ENCODE peak calls at places on chromosomes 2 and 18, in six cellular contexts. T is HepG2, M is GM12878, J is HCT116, K is upper lobe of left lung, W is K562. D is an unnamed sample.

GRCh38 chr2:18122544-18123210 is 244.2 kb downstream of the KCNS3 start:
- ATAC-seq in T (no peak), M (no peak), K (no peak), W (no peak), J (no peak), D (no peak)

GRCh38 chr2:127826047-127826446 is 15.1 kb upstream of the WDR33 start:
- ATAC-seq in M (no peak), K (peak; percentile 23), W (no peak), T (no peak), J (no peak), D (no peak)

GRCh38 chr2:75130171-75130570 is 69.1 kb downstream of the TACR1 start:
- ATAC-seq in K (no peak), M (peak; percentile 64), W (no peak), J (peak; percentile 60), T (peak; percentile 82), D (no peak)

GRCh38 chr2:163469561-163469962 is 266.2 kb downstream of the FIGN start:
- ATAC-seq in J (no peak), M (no peak), T (no peak), W (no peak), K (no peak), D (no peak)

GRCh38 chr2:54706622-54707021 is 16.8 kb upstream of the EML6 start:
- ATAC-seq in J (no peak), M (no peak), W (no peak), K (no peak), T (peak; percentile 91), D (no peak)

GRCh38 chr2:169082995-169083394 is 13.6 kb downstream of the DHRS9 start:
- ATAC-seq in M (peak; percentile 23), K (peak; percentile 27), W (no peak), J (no peak), T (no peak), D (no peak)

GRCh38 chr2:126645211-126645618 is 10.7 kb upstream of the GYPC start:
- ATAC-seq in M (peak; percentile 73), J (no peak), W (peak; percentile 94), T (no peak), K (no peak), D (no peak)

GRCh38 chr18:8536922-8537321 is 72.3 kb upstream of the RAB12 start:
- ATAC-seq in K (no peak), T (no peak), M (no peak), J (no peak), W (peak; percentile 51), D (no peak)

GRCh38 chr2:50658883-50659282 is 373.0 kb downstream of the NRXN1 start:
- ATAC-seq in K (no peak), W (no peak), M (no peak), J (no peak), T (no peak), D (no peak)

DNA sequence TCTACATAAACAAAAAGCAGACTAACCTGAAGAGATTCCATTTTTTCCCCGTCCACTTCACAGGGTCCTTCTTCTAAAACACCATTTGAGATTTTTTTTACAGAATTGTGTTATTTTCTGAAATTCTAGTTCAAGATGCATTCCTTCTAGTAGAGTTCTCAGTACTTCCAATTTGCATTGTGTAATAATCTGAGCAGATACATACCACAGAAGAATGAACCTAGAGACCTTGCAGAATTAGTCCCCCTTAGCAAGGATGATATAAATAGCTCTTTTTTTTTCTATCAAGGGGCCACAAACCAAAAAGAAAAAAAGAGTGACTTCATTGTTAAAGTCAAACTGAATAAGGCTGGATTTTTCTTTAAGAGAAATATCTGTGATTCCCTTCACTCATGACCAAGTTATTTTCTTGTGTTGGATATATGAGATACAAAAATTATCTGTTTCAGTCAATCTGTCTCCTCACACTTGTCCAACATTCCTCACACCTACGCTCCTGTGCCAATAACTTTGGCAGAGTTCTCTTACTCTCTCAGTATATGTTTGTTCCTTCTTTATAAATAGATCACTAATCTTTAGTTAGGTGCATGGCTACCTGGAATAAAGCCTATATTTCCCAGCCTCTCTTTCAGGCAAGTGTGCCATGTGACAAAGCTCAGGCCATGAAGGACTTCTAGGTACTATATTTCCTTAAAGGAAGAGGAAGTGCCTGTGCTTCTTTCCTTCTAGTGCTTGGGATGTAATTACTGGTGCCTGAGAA is 183.5 kb downstream of the ZNF385B start:
- ATAC-seq in K (no peak), J (no peak), T (no peak), M (no peak), W (no peak), D (no peak)
- TF ChIP-seq POLR2AphosphoS5 in K (no peak), J (no peak), T (no peak), M (no peak), W (no peak), D (no peak)

DNA sequence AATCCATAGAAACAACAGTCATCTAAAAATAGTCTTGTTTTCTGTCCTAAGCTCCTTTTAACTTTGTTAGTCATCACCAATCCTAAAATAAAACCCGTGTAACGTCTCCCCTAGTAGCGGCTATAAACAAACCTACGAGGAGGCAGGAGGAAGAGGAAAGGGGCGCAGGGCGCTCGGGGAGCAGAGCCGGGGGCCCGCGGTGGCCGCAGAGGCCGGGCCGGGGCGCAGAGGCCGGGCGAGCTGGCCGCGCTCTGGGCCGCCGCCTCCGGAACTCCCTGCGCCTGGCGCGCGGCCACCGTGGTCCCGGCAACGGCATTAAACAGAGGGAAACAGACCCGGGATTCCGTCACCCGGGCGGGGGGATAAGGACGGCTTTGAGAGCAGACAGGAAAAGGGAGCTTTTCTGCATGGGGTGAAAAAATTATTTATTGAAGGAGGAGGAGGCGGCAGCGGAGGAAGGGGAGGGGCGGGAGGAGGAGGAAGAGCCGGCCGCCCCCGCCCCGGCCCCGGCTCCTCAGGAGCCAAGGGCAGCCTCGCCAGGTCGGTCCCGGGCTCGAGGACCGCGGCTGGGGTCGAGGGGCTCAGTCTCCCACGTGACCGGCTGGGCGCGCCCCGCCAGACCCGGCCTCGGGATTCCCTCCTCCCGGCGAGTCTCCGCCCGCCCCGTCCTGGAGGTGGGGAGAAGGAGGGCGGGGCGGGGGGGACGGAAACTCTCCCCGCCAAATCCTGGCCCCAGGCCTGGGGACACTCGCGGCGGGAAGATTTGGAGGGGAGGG is 1.9 kb upstream of the NFATC1 start:
- ATAC-seq in K (peak; percentile 83), M (peak; percentile 35), J (peak; percentile 59), W (peak; percentile 74), T (peak; percentile 77), D (peak; percentile 77)
- TF ChIP-seq POLR2A in K (peak; percentile 78), M (no peak), J (no peak), W (peak; percentile 37), T (no peak), D (peak; percentile 38)

GRCh38 chr2:144502356-144502755 is 17.6 kb downstream of the ZEB2 start:
- ATAC-seq in W (peak; percentile 6), J (no peak), T (no peak), M (no peak), K (no peak), D (no peak)
- H3K27ac ChIP-seq in W (peak overlapping the region; percentile 18), J (no peak overlapping the region), T (no peak overlapping the region), M (no peak overlapping the region), K (peak overlapping the region; percentile 98), D (no peak overlapping the region)

GRCh38 chr18:40259073-40259472 is 1696.0 kb upstream of the PIK3C3 start:
- ATAC-seq in M (no peak), T (no peak), K (no peak), J (no peak), W (no peak), D (no peak)
- TF ChIP-seq POLR2AphosphoS5 in M (no peak), T (no peak), K (no peak), J (no peak), W (no peak), D (no peak)

GRCh38 chr2:177392373-177393246 is at the start of gene AGPS:
- ATAC-seq in T (peak; percentile 93), K (peak; percentile 96), M (peak; percentile 92), J (peak; percentile 88), W (peak; percentile 94), D (peak; percentile 92)
- TF ChIP-seq POLR2A in T (peak; percentile 79), K (peak; percentile 55), M (peak; percentile 94), J (peak; percentile 61), W (peak; percentile 95), D (peak; percentile 64)

DNA sequence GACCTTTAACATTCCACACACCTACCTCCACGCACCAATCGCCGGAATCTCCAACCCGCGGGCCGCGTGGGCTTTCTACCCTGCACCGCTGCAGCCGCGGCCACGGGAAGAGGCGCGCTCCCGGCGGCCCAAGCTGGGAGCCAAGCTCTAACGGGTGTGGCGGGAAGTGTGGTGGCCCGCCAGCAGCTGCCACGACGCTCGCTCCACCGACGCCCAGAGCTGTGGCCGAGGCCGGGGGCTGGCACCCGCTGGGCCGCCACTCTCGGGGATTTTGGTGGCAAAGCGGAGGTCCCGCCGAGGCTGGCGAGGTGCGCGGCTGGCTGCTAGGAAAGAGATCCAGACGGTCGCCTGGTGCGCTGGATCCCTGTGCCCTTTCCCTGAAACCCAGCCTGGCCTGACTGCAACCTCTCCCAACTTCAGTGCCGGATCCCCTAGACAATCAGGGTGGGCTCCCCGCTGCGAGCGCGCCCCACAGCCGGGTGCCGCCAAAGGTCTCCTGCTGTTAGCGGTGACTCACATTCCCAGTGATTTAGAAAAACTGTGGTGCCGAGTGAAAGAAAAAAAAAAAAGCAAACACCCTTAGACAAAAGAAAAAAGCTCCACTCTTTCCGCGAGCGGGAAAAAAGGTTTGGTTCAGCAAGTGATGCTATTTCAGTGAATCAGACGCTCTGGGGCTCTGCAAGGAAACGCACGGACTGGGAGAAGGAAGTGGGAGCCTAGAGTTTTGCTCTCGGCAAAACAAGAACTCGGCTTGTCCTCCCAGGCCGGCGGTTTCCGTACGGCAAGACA is 2.9 kb upstream of the BCL2L11 start:
- ATAC-seq in T (no peak), M (no peak), W (no peak), J (peak; percentile 8), K (no peak), D (no peak)
- H3K27ac ChIP-seq in T (no peak overlapping the region), M (no peak overlapping the region), W (no peak overlapping the region), J (peak overlapping the region; percentile 52), K (no peak overlapping the region), D (peak overlapping the region; percentile 59)